ENCODE peak calls at places on chromosomes 12 and 14, in seven cellular contexts. G is psoas muscle; C is NCI-H1417; T is MM.1S; H is EH; L is SHP77; I is stimulated activated CD4-positive, alpha-beta T cell treated with anti-CD3 and anti-CD28 coated beads, Interleukin-1b, Interleukin-23, amount 100 ng/mL, for 1 hour. A is an unnamed sample.

GRCh38 chr14:65228436-65228835 is 126.1 kb upstream of the MAX start:
- DNase-seq in L (no peak), T (peak), H (no peak), G (no peak), I (no peak), C (no peak), A (no peak)

GRCh38 chr14:102421366-102422057 is 58.8 kb downstream of the TECPR2 start:
- DNase-seq in I (no peak), C (no peak), G (no peak), H (no peak), T (no peak), L (no peak), A (no peak)

GRCh38 chr14:102373110-102373509 is 10.4 kb downstream of the TECPR2 start:
- DNase-seq in G (no peak), L (no peak), T (peak), H (no peak), I (no peak), C (no peak), A (no peak)

GRCh38 chr12:117053050-117053400 is 46.2 kb downstream of the TESC start:
- DNase-seq in T (no peak), C (no peak), L (no peak), I (no peak), H (no peak), G (peak), A (no peak)

GRCh38 chr12:106645465-106646330 is 62.9 kb downstream of the RFX4 start:
- DNase-seq in T (no peak), L (no peak), H (no peak), C (no peak), I (no peak), G (no peak), A (no peak)

GRCh38 chr14:95496690-95497241 is 19.7 kb downstream of the SYNE3 start:
- DNase-seq in C (no peak), I (no peak), G (no peak), L (no peak), H (peak), T (no peak), A (peak)

GRCh38 chr12:1607940-1608782 is 13.8 kb upstream of the FBXL14 start:
- DNase-seq in G (no peak), H (peak), L (no peak), I (no peak), T (no peak), C (no peak), A (peak)

GRCh38 chr14:79852975-79853374 is 358.3 kb downstream of the DIO2 start:
- DNase-seq in I (no peak), G (no peak), H (no peak), C (peak), T (no peak), L (no peak), A (no peak)

GRCh38 chr14:102525213-102526143 is 15.9 kb upstream of the ANKRD9 start:
- DNase-seq in G (peak), L (peak), T (peak), H (peak), C (peak), I (no peak), A (peak)

GRCh38 chr12:54033106-54033979 is 493 bp downstream of the HOXC5 start:
- DNase-seq in C (peak), G (peak), I (no peak), L (no peak), T (no peak), H (peak), A (peak)

GRCh38 chr12:118016424-118017264 is at the start of gene RFC5:
- DNase-seq in I (peak), L (peak), G (peak), H (peak), T (peak), C (peak), A (peak)

GRCh38 chr12:15982471-15982870 is 71.3 kb downstream of the DERA start:
- DNase-seq in T (no peak), C (peak), G (no peak), I (no peak), L (no peak), H (peak), A (peak)

GRCh38 chr14:87888136-87888999 is 104.6 kb downstream of the GALC start:
- DNase-seq in T (no peak), L (peak), I (no peak), C (peak), G (no peak), H (peak), A (no peak)

GRCh38 chr14:96092936-96093335 is 53.8 kb downstream of the C14orf132 start:
- DNase-seq in T (no peak), H (no peak), G (no peak), I (no peak), C (no peak), L (no peak), A (no peak)

GRCh38 chr12:103620395-103620794 is 33.3 kb downstream of the STAB2 start:
- DNase-seq in G (no peak), H (no peak), C (no peak), T (no peak), I (no peak), L (no peak), A (no peak)

GRCh38 chr14:105249175-105250007 is 1.1 kb downstream of the BTBD6 start:
- DNase-seq in H (peak), I (no peak), L (no peak), T (no peak), C (peak), G (peak), A (peak)

GRCh38 chr12:93824514-93825500 is 147.6 kb downstream of the CRADD start:
- DNase-seq in I (no peak), C (peak), L (no peak), T (no peak), H (peak), G (no peak), A (no peak)

GRCh38 chr14:106346534-106347290 is 820.3 kb downstream of the TMEM121 start:
- DNase-seq in H (no peak), L (no peak), T (no peak), I (no peak), C (no peak), G (no peak), A (no peak)

GRCh38 chr12:50505386-50505827 is 622 bp downstream of the DIP2B start:
- DNase-seq in G (peak), H (peak), C (peak), I (no peak), T (peak), L (peak), A (peak)

GRCh38 chr14:72737560-72737943 is 156.3 kb downstream of the DPF3 start:
- DNase-seq in H (peak), T (no peak), C (no peak), L (no peak), G (no peak), I (no peak), A (no peak)

GRCh38 chr12:14769837-14770494 is 33.3 kb downstream of the WBP11 start:
- DNase-seq in H (peak), I (peak), L (peak), C (peak), T (peak), G (peak), A (peak)

GRCh38 chr12:102765736-102766135 is 151.3 kb downstream of the PAH start:
- DNase-seq in I (no peak), H (peak), T (no peak), L (no peak), G (no peak), C (no peak), A (peak)

GRCh38 chr14:64113279-64113678 is 180.9 kb downstream of the ESR2 start:
- DNase-seq in T (peak), C (no peak), H (no peak), I (no peak), L (peak), G (peak), A (no peak)

GRCh38 chr14:34592623-34593022 is 37.3 kb downstream of the SNX6 start:
- DNase-seq in H (no peak), I (no peak), C (no peak), T (no peak), G (peak), L (no peak), A (no peak)

A was measured in fibroblast of villous mesenchyme.